ENCODE peak calls at places on chromosomes 16 and 17, in seven cellular contexts. U is stomach, W is tibial nerve, L is AG04449, J is left ventricle myocardium inferior, E is K562, N is Caco-2. A is an unnamed sample.

GRCh38 chr16:788399-789126 is at the start of gene CHTF18:
- DNase-seq in U (peak; percentile 95), W (peak; percentile 90), L (peak; percentile 4), J (peak; percentile 93), E (peak; percentile 98), N (peak; percentile 88), A (no peak)

GRCh38 chr16:88706288-88706964 is at the start of the genes CTU2 and RNF166:
- DNase-seq in U (peak; percentile 94), W (peak; percentile 80), L (peak; percentile 14), J (peak; percentile 93), E (peak; percentile 97), N (peak; percentile 89), A (peak; percentile 78)

GRCh38 chr17:29054835-29055234 is 11.9 kb downstream of the PIPOX start:
- DNase-seq in U (no peak), W (no peak), L (no peak), J (no peak), E (no peak), N (no peak), A (no peak)

GRCh38 chr16:69763557-69763942 is 1.4 kb downstream of the WWP2 start:
- DNase-seq in U (no peak), W (no peak), L (no peak), J (no peak), E (no peak), N (no peak), A (no peak)

GRCh38 chr16:80824623-80825364 is 20.4 kb upstream of the CDYL2 start:
- DNase-seq in U (peak; percentile 39), W (no peak), L (no peak), J (no peak), E (peak; percentile 46), N (no peak), A (no peak)

GRCh38 chr16:23941963-23942564 is 106.3 kb downstream of the PRKCB start:
- DNase-seq in U (no peak), W (no peak), L (no peak), J (no peak), E (no peak), N (no peak), A (no peak)

GRCh38 chr16:68901910-68902309 is 58.6 kb downstream of the TANGO6 start:
- DNase-seq in U (no peak), W (no peak), L (peak; percentile 46), J (no peak), E (no peak), N (no peak), A (no peak)

GRCh38 chr17:77164483-77165030 is 23.8 kb downstream of the SEC14L1 start:
- DNase-seq in U (no peak), W (no peak), L (no peak), J (no peak), E (no peak), N (no peak), A (no peak)

GRCh38 chr16:56636616-56637413 is 1.7 kb upstream of the MT1A start:
- DNase-seq in U (no peak), W (no peak), L (no peak), J (no peak), E (no peak), N (no peak), A (no peak)

GRCh38 chr16:35196313-35196712 is 1736.9 kb downstream of the TP53TG3F start:
- DNase-seq in U (no peak), W (no peak), L (no peak), J (no peak), E (no peak), N (no peak), A (no peak)

GRCh38 chr17:50397919-50398285 is 579 bp upstream of the LRRC59 start:
- DNase-seq in U (no peak), W (no peak), L (no peak), J (no peak), E (peak; percentile 32), N (no peak), A (no peak)

GRCh38 chr16:50114357-50115129 is 38.6 kb upstream of the TENT4B start:
- DNase-seq in U (no peak), W (no peak), L (no peak), J (no peak), E (no peak), N (peak; percentile 69), A (no peak)

GRCh38 chr17:19645608-19646250 is 2.8 kb upstream of the ALDH3A2 start:
- DNase-seq in U (no peak), W (no peak), L (no peak), J (no peak), E (peak; percentile 36), N (no peak), A (peak; percentile 58)

GRCh38 chr16:85615852-85616607 is 2.9 kb downstream of the GSE1 start:
- DNase-seq in U (peak; percentile 79), W (peak; percentile 60), L (no peak), J (peak; percentile 71), E (no peak), N (peak; percentile 71), A (no peak)
- H3K4me3 ChIP-seq in U (peak overlapping the region; percentile 61), W (no peak overlapping the region), L (no peak overlapping the region), J (peak overlapping the region; percentile 82), E (peak overlapping the region; percentile 85), N (no peak overlapping the region), A (no peak overlapping the region)

GRCh38 chr17:63832014-63832413 is 4.6 kb upstream of the FTSJ3 start:
- DNase-seq in U (no peak), W (no peak), L (no peak), J (no peak), E (no peak), N (no peak), A (no peak)
- H3K4me3 ChIP-seq in U (no peak overlapping the region), W (no peak overlapping the region), L (no peak overlapping the region), J (no peak overlapping the region), E (no peak overlapping the region), N (no peak overlapping the region), A (no peak overlapping the region)

GRCh38 chr16:8714143-8714542 is 39.7 kb downstream of the ABAT start:
- DNase-seq in U (no peak), W (no peak), L (no peak), J (no peak), E (no peak), N (no peak), A (no peak)
- H3K4me3 ChIP-seq in U (no peak overlapping the region), W (no peak overlapping the region), L (no peak overlapping the region), J (no peak overlapping the region), E (no peak overlapping the region), N (no peak overlapping the region), A (no peak overlapping the region)

DNA sequence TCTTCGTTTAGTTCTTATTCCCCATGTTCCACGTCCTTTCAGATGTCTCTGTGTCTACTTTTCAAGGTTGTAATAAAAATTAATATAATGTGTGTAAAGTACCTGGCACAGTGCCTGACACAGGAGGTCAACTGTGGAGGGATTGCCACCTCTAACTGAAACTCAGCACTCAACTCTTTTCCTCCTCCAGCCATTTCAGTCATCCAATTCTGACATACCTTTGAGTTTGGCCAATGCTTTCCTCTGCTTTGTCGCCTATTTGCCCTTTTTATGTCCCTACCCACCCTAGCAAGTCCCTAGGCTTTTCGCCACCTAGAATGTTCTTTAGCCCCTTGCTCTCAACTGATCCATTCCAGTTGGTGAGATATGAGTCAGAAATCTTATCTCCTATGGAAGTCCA is 1.6 kb downstream of the UBE2Z start:
- DNase-seq in U (no peak), W (no peak), L (no peak), J (no peak), E (no peak), N (no peak), A (no peak)
- H3K4me3 ChIP-seq in U (peak overlapping the region; percentile 96), W (no peak overlapping the region), L (peak overlapping the region; percentile 74), J (peak overlapping the region; percentile 92), E (peak overlapping the region; percentile 88), N (peak overlapping the region; percentile 94), A (no peak overlapping the region)

GRCh38 chr17:63524051-63524450 is 893 bp downstream of the KCNH6 start:
- DNase-seq in U (no peak), W (no peak), L (no peak), J (no peak), E (no peak), N (no peak), A (no peak)
- H3K4me3 ChIP-seq in U (no peak overlapping the region), W (no peak overlapping the region), L (no peak overlapping the region), J (no peak overlapping the region), E (no peak overlapping the region), N (no peak overlapping the region), A (no peak overlapping the region)

GRCh38 chr17:66952031-66952524 is 12.4 kb upstream of the CACNG4 start:
- DNase-seq in U (peak; percentile 71), W (no peak), L (peak; percentile 85), J (no peak), E (no peak), N (peak; percentile 97), A (no peak)
- H3K4me3 ChIP-seq in U (no peak overlapping the region), W (no peak overlapping the region), L (no peak overlapping the region), J (no peak overlapping the region), E (no peak overlapping the region), N (no peak overlapping the region), A (no peak overlapping the region)